ENCODE peak calls at places on chromosomes 3 and 15, in nine cellular contexts. One of them, this sample, is unnamed.

GRCh38 chr3:147945968-147946519 is 536.9 kb downstream of the ZIC1 start:
- DNase-seq in uterus: peak
- DNase-seq in cardiac muscle cell: peak
- DNase-seq in HCT116: peak
- DNase-seq in ovary: no peak
- DNase-seq in endothelial cell of umbilical vein: peak
- DNase-seq in OCI-LY7: no peak
- DNase-seq in transverse colon: peak
- DNase-seq in right atrium auricular region: peak
- DNase-seq in this sample: no peak

GRCh38 chr15:89088605-89089315 is 504 bp downstream of the ABHD2 start:
- DNase-seq in endothelial cell of umbilical vein: peak
- DNase-seq in ovary: peak
- DNase-seq in right atrium auricular region: no peak
- DNase-seq in uterus: no peak
- DNase-seq in HCT116: no peak
- DNase-seq in transverse colon: peak
- DNase-seq in OCI-LY7: peak
- DNase-seq in cardiac muscle cell: peak
- DNase-seq in this sample: no peak

GRCh38 chr15:55358471-55358870 is 39.4 kb downstream of the PIGB start:
- DNase-seq in transverse colon: no peak
- DNase-seq in ovary: no peak
- DNase-seq in cardiac muscle cell: no peak
- DNase-seq in endothelial cell of umbilical vein: no peak
- DNase-seq in HCT116: no peak
- DNase-seq in uterus: no peak
- DNase-seq in right atrium auricular region: no peak
- DNase-seq in OCI-LY7: no peak
- DNase-seq in this sample: no peak

GRCh38 chr15:29337156-29337959 is 67.7 kb upstream of the NSMCE3 start:
- DNase-seq in endothelial cell of umbilical vein: no peak
- DNase-seq in OCI-LY7: no peak
- DNase-seq in ovary: no peak
- DNase-seq in uterus: no peak
- DNase-seq in right atrium auricular region: no peak
- DNase-seq in cardiac muscle cell: peak
- DNase-seq in HCT116: no peak
- DNase-seq in transverse colon: no peak
- DNase-seq in this sample: no peak

GRCh38 chr3:135056733-135057310 is 261.8 kb downstream of the EPHB1 start:
- DNase-seq in endothelial cell of umbilical vein: no peak
- DNase-seq in ovary: no peak
- DNase-seq in uterus: no peak
- DNase-seq in HCT116: no peak
- DNase-seq in right atrium auricular region: no peak
- DNase-seq in cardiac muscle cell: no peak
- DNase-seq in OCI-LY7: no peak
- DNase-seq in transverse colon: no peak
- DNase-seq in this sample: no peak

GRCh38 chr15:62392411-62392810 is 227.3 kb upstream of the C2CD4B start:
- DNase-seq in right atrium auricular region: peak
- DNase-seq in cardiac muscle cell: peak
- DNase-seq in ovary: peak
- DNase-seq in transverse colon: peak
- DNase-seq in endothelial cell of umbilical vein: no peak
- DNase-seq in HCT116: no peak
- DNase-seq in uterus: no peak
- DNase-seq in OCI-LY7: peak
- DNase-seq in this sample: no peak

GRCh38 chr3:12155833-12156232 is 2.9 kb downstream of the TIMP4 start:
- DNase-seq in HCT116: peak
- DNase-seq in right atrium auricular region: peak
- DNase-seq in endothelial cell of umbilical vein: peak
- DNase-seq in uterus: no peak
- DNase-seq in transverse colon: no peak
- DNase-seq in ovary: no peak
- DNase-seq in OCI-LY7: no peak
- DNase-seq in cardiac muscle cell: peak
- DNase-seq in this sample: no peak

GRCh38 chr15:91412529-91412928 is 312.5 kb downstream of the SV2B start:
- DNase-seq in HCT116: no peak
- DNase-seq in cardiac muscle cell: no peak
- DNase-seq in uterus: no peak
- DNase-seq in right atrium auricular region: no peak
- DNase-seq in ovary: no peak
- DNase-seq in OCI-LY7: no peak
- DNase-seq in endothelial cell of umbilical vein: no peak
- DNase-seq in transverse colon: no peak
- DNase-seq in this sample: no peak

GRCh38 chr3:63993653-63994079 is 29.6 kb downstream of the PSMD6 start:
- DNase-seq in right atrium auricular region: peak
- DNase-seq in OCI-LY7: peak
- DNase-seq in endothelial cell of umbilical vein: peak
- DNase-seq in HCT116: peak
- DNase-seq in transverse colon: peak
- DNase-seq in ovary: peak
- DNase-seq in cardiac muscle cell: peak
- DNase-seq in uterus: peak
- DNase-seq in this sample: peak

GRCh38 chr3:98779936-98780335 is 16.8 kb downstream of the ST3GAL6 start:
- DNase-seq in HCT116: no peak
- DNase-seq in uterus: no peak
- DNase-seq in endothelial cell of umbilical vein: peak
- DNase-seq in right atrium auricular region: no peak
- DNase-seq in cardiac muscle cell: peak
- DNase-seq in transverse colon: no peak
- DNase-seq in ovary: no peak
- DNase-seq in OCI-LY7: no peak
- DNase-seq in this sample: no peak

GRCh38 chr15:40310001-40310959 is 2.5 kb upstream of the PLCB2 start:
- DNase-seq in endothelial cell of umbilical vein: peak
- DNase-seq in HCT116: peak
- DNase-seq in OCI-LY7: peak
- DNase-seq in right atrium auricular region: no peak
- DNase-seq in transverse colon: peak
- DNase-seq in cardiac muscle cell: peak
- DNase-seq in ovary: no peak
- DNase-seq in uterus: no peak
- DNase-seq in this sample: peak

GRCh38 chr15:63504247-63504978 is at the start of gene USP3:
- DNase-seq in endothelial cell of umbilical vein: peak
- DNase-seq in uterus: peak
- DNase-seq in cardiac muscle cell: peak
- DNase-seq in ovary: peak
- DNase-seq in transverse colon: peak
- DNase-seq in HCT116: peak
- DNase-seq in right atrium auricular region: peak
- DNase-seq in OCI-LY7: peak
- DNase-seq in this sample: peak

GRCh38 chr15:91186892-91187644 is 87.0 kb downstream of the SV2B start:
- DNase-seq in HCT116: no peak
- DNase-seq in ovary: no peak
- DNase-seq in transverse colon: no peak
- DNase-seq in right atrium auricular region: no peak
- DNase-seq in uterus: no peak
- DNase-seq in cardiac muscle cell: peak
- DNase-seq in OCI-LY7: no peak
- DNase-seq in endothelial cell of umbilical vein: peak
- DNase-seq in this sample: no peak

GRCh38 chr15:57684491-57685184 is 21.9 kb upstream of the POLR2M start:
- DNase-seq in cardiac muscle cell: no peak
- DNase-seq in transverse colon: no peak
- DNase-seq in right atrium auricular region: no peak
- DNase-seq in OCI-LY7: no peak
- DNase-seq in ovary: no peak
- DNase-seq in endothelial cell of umbilical vein: no peak
- DNase-seq in HCT116: no peak
- DNase-seq in uterus: peak
- DNase-seq in this sample: no peak

GRCh38 chr3:171156455-171157005 is 130.0 kb upstream of the SLC2A2 start:
- DNase-seq in HCT116: no peak
- DNase-seq in OCI-LY7: no peak
- DNase-seq in uterus: no peak
- DNase-seq in cardiac muscle cell: peak
- DNase-seq in transverse colon: no peak
- DNase-seq in ovary: no peak
- DNase-seq in right atrium auricular region: no peak
- DNase-seq in endothelial cell of umbilical vein: no peak
- DNase-seq in this sample: no peak

DNA sequence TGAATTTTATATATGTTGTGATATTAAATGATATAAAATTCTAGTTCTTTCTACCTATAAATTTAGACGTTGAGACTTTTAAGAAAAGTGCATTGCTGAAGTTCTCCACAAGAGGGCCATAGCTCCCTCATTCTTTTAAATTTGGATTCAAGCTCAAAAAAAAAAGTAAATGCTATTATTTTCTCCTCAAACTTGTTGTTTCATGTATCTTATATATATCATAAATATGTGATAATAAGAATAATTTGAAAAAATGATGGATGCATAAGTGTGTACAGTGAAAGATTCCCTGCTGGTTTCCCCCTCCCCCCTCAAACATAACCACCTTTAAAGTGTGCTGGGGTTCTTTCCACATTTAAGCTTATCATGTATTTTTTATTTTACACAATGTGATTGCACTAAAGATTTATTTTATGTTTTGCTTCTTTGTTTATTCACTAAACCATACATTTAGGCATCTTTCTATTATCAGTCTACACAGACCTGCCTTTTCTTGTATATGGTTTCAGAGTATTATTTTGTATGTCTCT is 769.4 kb upstream of the GOLIM4 start:
- DNase-seq in endothelial cell of umbilical vein: peak
- DNase-seq in uterus: no peak
- DNase-seq in ovary: no peak
- DNase-seq in right atrium auricular region: no peak
- DNase-seq in cardiac muscle cell: peak
- DNase-seq in transverse colon: no peak
- DNase-seq in OCI-LY7: peak
- DNase-seq in HCT116: no peak
- DNase-seq in this sample: no peak
- TF ChIP-seq CTCF in endothelial cell of umbilical vein: peak
- TF ChIP-seq CTCF in uterus: peak
- TF ChIP-seq CTCF in ovary: no peak
- TF ChIP-seq CTCF in right atrium auricular region: peak
- TF ChIP-seq CTCF in cardiac muscle cell: peak
- TF ChIP-seq CTCF in transverse colon: peak
- TF ChIP-seq CTCF in OCI-LY7: peak
- TF ChIP-seq CTCF in HCT116: peak
- TF ChIP-seq CTCF in this sample: peak

GRCh38 chr15:70758790-70759462 is 4.4 kb downstream of the UACA start:
- DNase-seq in OCI-LY7: no peak
- DNase-seq in cardiac muscle cell: no peak
- DNase-seq in ovary: no peak
- DNase-seq in right atrium auricular region: no peak
- DNase-seq in uterus: no peak
- DNase-seq in HCT116: no peak
- DNase-seq in endothelial cell of umbilical vein: no peak
- DNase-seq in transverse colon: no peak
- DNase-seq in this sample: no peak
- H3K27ac ChIP-seq in OCI-LY7: no peak
- H3K27ac ChIP-seq in cardiac muscle cell: peak
- H3K27ac ChIP-seq in ovary: no peak
- H3K27ac ChIP-seq in right atrium auricular region: peak
- H3K27ac ChIP-seq in uterus: no peak
- H3K27ac ChIP-seq in HCT116: no peak
- H3K27ac ChIP-seq in endothelial cell of umbilical vein: no peak
- H3K27ac ChIP-seq in transverse colon: no peak
- H3K27ac ChIP-seq in this sample: no peak

GRCh38 chr3:105775368-105775767 is 93.4 kb downstream of the CBLB start:
- DNase-seq in ovary: no peak
- DNase-seq in uterus: no peak
- DNase-seq in HCT116: no peak
- DNase-seq in endothelial cell of umbilical vein: no peak
- DNase-seq in transverse colon: no peak
- DNase-seq in cardiac muscle cell: no peak
- DNase-seq in right atrium auricular region: no peak
- DNase-seq in OCI-LY7: no peak
- DNase-seq in this sample: no peak

GRCh38 chr3:105770410-105770809 is 98.4 kb downstream of the CBLB start:
- DNase-seq in endothelial cell of umbilical vein: no peak
- DNase-seq in cardiac muscle cell: no peak
- DNase-seq in uterus: no peak
- DNase-seq in transverse colon: no peak
- DNase-seq in right atrium auricular region: no peak
- DNase-seq in ovary: no peak
- DNase-seq in OCI-LY7: no peak
- DNase-seq in HCT116: no peak
- DNase-seq in this sample: no peak

GRCh38 chr3:105774444-105775180 is 94.2 kb downstream of the CBLB start:
- DNase-seq in cardiac muscle cell: no peak
- DNase-seq in ovary: no peak
- DNase-seq in OCI-LY7: no peak
- DNase-seq in right atrium auricular region: no peak
- DNase-seq in uterus: no peak
- DNase-seq in HCT116: no peak
- DNase-seq in transverse colon: no peak
- DNase-seq in endothelial cell of umbilical vein: no peak
- DNase-seq in this sample: no peak

GRCh38 chr3:105773291-105773690 is 95.5 kb downstream of the CBLB start:
- DNase-seq in uterus: no peak
- DNase-seq in endothelial cell of umbilical vein: no peak
- DNase-seq in OCI-LY7: no peak
- DNase-seq in ovary: no peak
- DNase-seq in HCT116: no peak
- DNase-seq in cardiac muscle cell: no peak
- DNase-seq in right atrium auricular region: no peak
- DNase-seq in transverse colon: no peak
- DNase-seq in this sample: no peak

GRCh38 chr3:105772635-105773034 is 96.2 kb downstream of the CBLB start:
- DNase-seq in right atrium auricular region: no peak
- DNase-seq in HCT116: no peak
- DNase-seq in cardiac muscle cell: no peak
- DNase-seq in OCI-LY7: no peak
- DNase-seq in transverse colon: no peak
- DNase-seq in ovary: no peak
- DNase-seq in uterus: no peak
- DNase-seq in endothelial cell of umbilical vein: no peak
- DNase-seq in this sample: no peak
- TF ChIP-seq CTCF in right atrium auricular region: no peak
- TF ChIP-seq CTCF in HCT116: no peak
- TF ChIP-seq CTCF in cardiac muscle cell: no peak
- TF ChIP-seq CTCF in OCI-LY7: no peak
- TF ChIP-seq CTCF in transverse colon: no peak
- TF ChIP-seq CTCF in ovary: no peak
- TF ChIP-seq CTCF in uterus: no peak
- TF ChIP-seq CTCF in endothelial cell of umbilical vein: no peak
- TF ChIP-seq CTCF in this sample: no peak

DNA sequence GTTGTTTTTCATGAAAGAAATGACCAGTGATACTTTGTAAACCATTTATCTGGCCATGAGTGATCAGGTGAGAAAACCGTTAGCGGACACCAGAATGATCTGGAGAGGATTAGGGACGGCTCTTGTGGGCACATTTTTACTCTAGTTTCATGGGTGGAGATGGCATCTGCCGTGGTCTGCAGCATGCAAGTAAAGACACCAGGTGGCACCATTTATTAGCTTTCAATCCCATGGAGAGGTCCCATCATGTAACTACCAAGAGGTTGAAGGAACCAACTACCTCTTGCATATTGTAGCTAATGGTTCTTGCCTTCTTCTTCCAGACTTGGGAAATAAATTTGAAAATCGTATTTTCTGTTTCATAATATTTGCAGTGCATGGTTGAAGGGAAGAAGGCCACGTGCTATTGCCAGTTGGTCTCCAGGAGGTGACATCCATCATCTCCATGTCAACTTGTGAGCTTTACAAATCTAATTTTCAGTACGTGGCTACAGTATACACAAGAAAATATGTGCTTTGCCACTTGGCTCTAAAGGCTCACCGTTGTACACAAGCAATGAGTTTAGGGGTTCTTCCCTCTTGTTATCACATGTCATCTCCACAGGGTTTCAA is 1.5 kb upstream of the MAPKBP1 start:
- DNase-seq in ovary: no peak
- DNase-seq in HCT116: peak
- DNase-seq in cardiac muscle cell: peak
- DNase-seq in OCI-LY7: peak
- DNase-seq in endothelial cell of umbilical vein: peak
- DNase-seq in right atrium auricular region: no peak
- DNase-seq in uterus: peak
- DNase-seq in transverse colon: peak
- DNase-seq in this sample: peak
- H3K27ac ChIP-seq in ovary: no peak
- H3K27ac ChIP-seq in HCT116: peak
- H3K27ac ChIP-seq in cardiac muscle cell: peak
- H3K27ac ChIP-seq in OCI-LY7: peak
- H3K27ac ChIP-seq in endothelial cell of umbilical vein: no peak
- H3K27ac ChIP-seq in right atrium auricular region: peak
- H3K27ac ChIP-seq in uterus: peak
- H3K27ac ChIP-seq in transverse colon: peak
- H3K27ac ChIP-seq in this sample: no peak

This sample was measured in WERI-Rb-1.